ENCODE peak calls at places on chromosome 10, in five cellular contexts. W is cardiac fibroblast, L is ACHN, P is non-pigmented ciliary epithelial cell, H is occipital lobe. A is an unnamed sample.

GRCh38 chr10:78298835-78299234 is 265.2 kb downstream of the RPS24 start:
- DNase-seq in H (no peak), L (no peak), W (no peak), P (no peak), A (no peak)

GRCh38 chr10:128435811-128436210 is 309.6 kb upstream of the MKI67 start:
- DNase-seq in L (no peak), H (no peak), W (no peak), P (no peak), A (no peak)

GRCh38 chr10:77969029-77969635 is 42.6 kb upstream of the DLG5 start:
- DNase-seq in P (no peak), L (no peak), W (no peak), H (no peak), A (no peak)

GRCh38 chr10:48215148-48215982 is 59.1 kb downstream of the FRMPD2 start:
- DNase-seq in L (peak; percentile 63), P (peak; percentile 3), H (no peak), W (peak; percentile 53), A (no peak)

GRCh38 chr10:71717056-71717755 is 2.4 kb downstream of the C10orf105 start:
- DNase-seq in W (no peak), L (no peak), H (no peak), P (no peak), A (no peak)

GRCh38 chr10:59626523-59626869 is 83.2 kb downstream of the SLC16A9 start:
- DNase-seq in H (no peak), W (no peak), P (no peak), L (no peak), A (no peak)

GRCh38 chr10:32341596-32341995 is 5.4 kb downstream of the EPC1 start:
- DNase-seq in H (no peak), P (no peak), L (no peak), W (no peak), A (no peak)

GRCh38 chr10:122245897-122246296 is 25.2 kb upstream of the BTBD16 start:
- DNase-seq in W (no peak), L (no peak), H (no peak), P (no peak), A (no peak)

GRCh38 chr10:124996854-124997215 is 54.9 kb downstream of the ZRANB1 start:
- DNase-seq in W (no peak), P (no peak), H (no peak), L (no peak), A (no peak)

GRCh38 chr10:132418520-132419416 is 21.8 kb downstream of the PWWP2B start:
- DNase-seq in P (no peak), L (no peak), H (no peak), W (peak; percentile 19), A (no peak)

GRCh38 chr10:77898323-77899079 is 28.1 kb downstream of the DLG5 start:
- DNase-seq in H (no peak), P (no peak), W (no peak), L (peak; percentile 62), A (no peak)

GRCh38 chr10:58516118-58516517 is 3.4 kb downstream of the BICC1 start:
- DNase-seq in L (peak; percentile 97), H (no peak), W (no peak), P (no peak), A (no peak)

GRCh38 chr10:109837384-109837783 is 85.9 kb downstream of the XPNPEP1 start:
- DNase-seq in P (no peak), W (no peak), L (no peak), H (no peak), A (no peak)

A was measured in dorsolateral prefrontal cortex.